ENCODE peak calls at places on chromosomes 11 and 22, in five cellular contexts. One of them, this sample, is unnamed.

GRCh38 chr22:36564422-36565151 is 35.6 kb upstream of the EIF3D start:
- DNase-seq in naive thymus-derived CD8-positive, alpha-beta T cell: no peak
- DNase-seq in stomach: no peak
- DNase-seq in AG10803: no peak
- DNase-seq in foreskin fibroblast: no peak
- DNase-seq in this sample: no peak

GRCh38 chr22:42949159-42949558 is 65.8 kb downstream of the PACSIN2 start:
- DNase-seq in naive thymus-derived CD8-positive, alpha-beta T cell: no peak
- DNase-seq in stomach: no peak
- DNase-seq in AG10803: peak; percentile 76
- DNase-seq in foreskin fibroblast: peak; percentile 54
- DNase-seq in this sample: peak; percentile 48

GRCh38 chr11:18011633-18012313 is 1.1 kb downstream of the SERGEF start:
- DNase-seq in naive thymus-derived CD8-positive, alpha-beta T cell: no peak
- DNase-seq in stomach: no peak
- DNase-seq in AG10803: no peak
- DNase-seq in foreskin fibroblast: no peak
- DNase-seq in this sample: no peak

GRCh38 chr11:17421781-17422180 is 33.3 kb upstream of the KCNJ11 start:
- DNase-seq in naive thymus-derived CD8-positive, alpha-beta T cell: no peak
- DNase-seq in stomach: no peak
- DNase-seq in AG10803: no peak
- DNase-seq in foreskin fibroblast: no peak
- DNase-seq in this sample: no peak

GRCh38 chr22:33918676-33919590 is 1.3 kb downstream of the LARGE1 start:
- DNase-seq in naive thymus-derived CD8-positive, alpha-beta T cell: no peak
- DNase-seq in stomach: no peak
- DNase-seq in AG10803: peak; percentile 43
- DNase-seq in foreskin fibroblast: no peak
- DNase-seq in this sample: no peak

GRCh38 chr11:47220401-47220821 is 5.6 kb downstream of the DDB2 start:
- DNase-seq in naive thymus-derived CD8-positive, alpha-beta T cell: no peak
- DNase-seq in stomach: no peak
- DNase-seq in AG10803: peak; percentile 64
- DNase-seq in foreskin fibroblast: peak; percentile 86
- DNase-seq in this sample: peak; percentile 90

GRCh38 chr22:36465232-36466021 is 16.0 kb downstream of the TXN2 start:
- DNase-seq in naive thymus-derived CD8-positive, alpha-beta T cell: no peak
- DNase-seq in stomach: peak; percentile 89
- DNase-seq in AG10803: peak; percentile 79
- DNase-seq in foreskin fibroblast: peak; percentile 79
- DNase-seq in this sample: peak; percentile 99

GRCh38 chr22:27799334-27800249 is 2.0 kb downstream of the MN1 start:
- DNase-seq in naive thymus-derived CD8-positive, alpha-beta T cell: no peak
- DNase-seq in stomach: peak; percentile 38
- DNase-seq in AG10803: no peak
- DNase-seq in foreskin fibroblast: no peak
- DNase-seq in this sample: peak; percentile 33

GRCh38 chr11:26043665-26044064 is 288.3 kb upstream of the ANO3 start:
- DNase-seq in naive thymus-derived CD8-positive, alpha-beta T cell: no peak
- DNase-seq in stomach: no peak
- DNase-seq in AG10803: no peak
- DNase-seq in foreskin fibroblast: no peak
- DNase-seq in this sample: no peak